ENCODE peak calls at places on chromosomes 1 and 21, in nine cellular contexts. B is small intestine, C is MM.1S, G is cardiac muscle cell, T is mammary epithelial cell, A is uterus, K is tibial nerve, P is dorsolateral prefrontal cortex, J is heart left ventricle. X is an unnamed sample.
A peak's percentile ranks its signal among the peaks of the same experiment; 100 is the strongest.

GRCh38 chr1:58905628-58906256 is 121.9 kb upstream of the JUN start:
- DNase-seq in P (no peak), K (no peak), G (no peak), J (no peak), T (peak; percentile 29), C (no peak), A (peak; percentile 33), B (no peak), X (no peak)

GRCh38 chr1:99674665-99675064 is 28.8 kb downstream of the PALMD start:
- DNase-seq in B (no peak), G (no peak), J (no peak), A (no peak), C (no peak), P (no peak), T (peak; percentile 86), K (no peak), X (no peak)

GRCh38 chr1:202858789-202859414 is 30.0 kb downstream of the RABIF start:
- DNase-seq in C (no peak), P (no peak), B (peak; percentile 20), G (peak; percentile 81), J (peak; percentile 72), A (peak; percentile 37), T (no peak), K (peak; percentile 22), X (no peak)

GRCh38 chr1:23628951-23629387 is 62.6 kb upstream of the RPL11 start:
- DNase-seq in K (no peak), A (no peak), G (no peak), J (no peak), T (no peak), C (no peak), B (no peak), P (no peak), X (no peak)

GRCh38 chr1:6603851-6604558 is 1.3 kb upstream of the KLHL21 start:
- DNase-seq in C (no peak), T (peak; percentile 42), A (peak; percentile 81), G (peak; percentile 93), P (no peak), J (peak; percentile 82), B (no peak), K (peak; percentile 57), X (no peak)

GRCh38 chr1:231750818-231751623 is 124.4 kb downstream of the DISC1 start:
- DNase-seq in K (no peak), P (no peak), C (peak; percentile 29), J (no peak), B (peak; percentile 1), T (no peak), G (no peak), A (no peak), X (no peak)

GRCh38 chr21:46060596-46061061 is 37.3 kb upstream of the COL6A2 start:
- DNase-seq in P (no peak), G (peak; percentile 99), T (peak; percentile 67), B (no peak), J (peak; percentile 82), K (peak; percentile 66), C (no peak), A (peak; percentile 93), X (no peak)

GRCh38 chr1:217224201-217224600 is 406.7 kb downstream of the GPATCH2 start:
- DNase-seq in A (no peak), G (no peak), J (no peak), P (no peak), K (no peak), T (no peak), C (no peak), B (no peak), X (no peak)

GRCh38 chr1:113940365-113941244 is 11.5 kb downstream of the HIPK1 start:
- DNase-seq in C (peak; percentile 76), A (no peak), K (no peak), G (no peak), J (no peak), P (no peak), B (no peak), T (no peak), X (no peak)

GRCh38 chr1:35706846-35707245 is 11.8 kb downstream of the C1orf216 start:
- DNase-seq in G (no peak), B (no peak), J (no peak), C (no peak), T (no peak), K (no peak), A (no peak), P (no peak), X (no peak)

GRCh38 chr1:35707253-35708178 is 11.2 kb downstream of the C1orf216 start:
- DNase-seq in T (no peak), C (peak; percentile 27), B (peak; percentile 63), J (peak; percentile 64), G (peak; percentile 13), A (no peak), P (peak; percentile 52), K (no peak), X (no peak)

GRCh38 chr1:35708179-35708891 is 10.3 kb downstream of the C1orf216 start:
- DNase-seq in G (peak; percentile 11), B (no peak), K (no peak), P (peak; percentile 60), A (no peak), J (no peak), T (no peak), C (no peak), X (no peak)

GRCh38 chr1:35702540-35702939 is 16.1 kb downstream of the C1orf216 start:
- DNase-seq in J (no peak), P (no peak), T (no peak), A (no peak), G (no peak), B (no peak), K (no peak), C (no peak), X (no peak)
- H3K27me3 ChIP-seq in J (peaks cover 14% of the 10 kb centered on the region), P (no peaks in the 10 kb centered on the region), T (peaks cover 15% of the 10 kb centered on the region), A (peaks cover 13% of the 10 kb centered on the region), G (peaks cover 64% of the 10 kb centered on the region), B (peaks cover 4% of the 10 kb centered on the region), K (no peaks in the 10 kb centered on the region), C (no peaks in the 10 kb centered on the region), X (peaks cover 34% of the 10 kb centered on the region)

GRCh38 chr1:241677171-241677570 is 25.1 kb downstream of the WDR64 start:
- DNase-seq in A (no peak), B (peak; percentile 13), C (peak; percentile 97), K (no peak), T (no peak), J (no peak), P (no peak), G (no peak), X (peak; percentile 85)
- H3K27ac ChIP-seq in A (no peak overlapping the region), B (peak overlapping the region; percentile 65), C (peak overlapping the region; percentile 77), K (no peak overlapping the region), T (no peak overlapping the region), J (no peak overlapping the region), P (no peak overlapping the region), G (no peak overlapping the region), X (peak overlapping the region; percentile 67)

GRCh38 chr1:41341756-41342562 is 19.3 kb upstream of the FOXO6 start:
- DNase-seq in K (no peak), P (peak; percentile 57), J (no peak), C (no peak), B (peak; percentile 81), A (no peak), T (no peak), G (peak; percentile 55), X (no peak)

GRCh38 chr1:41342774-41343355 is 18.4 kb upstream of the FOXO6 start:
- DNase-seq in T (no peak), C (no peak), B (no peak), J (no peak), A (peak; percentile 8), K (no peak), P (no peak), G (no peak), X (no peak)

GRCh38 chr1:41340655-41341364 is 20.4 kb upstream of the FOXO6 start:
- DNase-seq in G (no peak), C (no peak), T (no peak), A (no peak), P (no peak), K (no peak), B (no peak), J (no peak), X (no peak)

GRCh38 chr1:41341365-41341683 is 19.9 kb upstream of the FOXO6 start:
- DNase-seq in G (no peak), T (no peak), B (no peak), K (no peak), C (no peak), P (no peak), A (no peak), J (no peak), X (no peak)

DNA sequence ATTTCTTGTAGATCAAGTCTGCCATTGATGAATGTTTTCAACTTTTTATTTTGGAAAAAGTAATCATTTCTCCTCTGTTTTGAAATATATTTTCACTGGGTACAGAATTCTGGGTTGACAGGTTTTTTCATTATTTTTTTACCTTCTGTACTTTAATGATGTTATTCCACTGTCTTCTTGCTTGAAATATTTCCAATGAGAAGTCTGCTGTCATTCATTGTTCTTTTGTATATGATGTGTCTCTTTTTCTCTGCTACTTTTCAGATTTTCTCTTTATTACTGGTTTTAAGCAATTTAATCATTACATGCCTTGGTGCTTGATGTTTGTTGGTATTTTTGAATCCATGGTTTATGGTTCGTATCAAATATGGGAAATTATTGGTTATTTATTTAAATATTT is 22.4 kb upstream of the FOXO6 start:
- DNase-seq in J (no peak), T (no peak), P (no peak), C (no peak), B (no peak), K (no peak), G (no peak), A (no peak), X (no peak)
- H3K27me3 ChIP-seq in J (no peaks in the 10 kb centered on the region), T (peaks cover 2% of the 10 kb centered on the region), P (no peaks in the 10 kb centered on the region), C (no peaks in the 10 kb centered on the region), B (no peaks in the 10 kb centered on the region), K (no peaks in the 10 kb centered on the region), G (peaks cover 9% of the 10 kb centered on the region), A (no peaks in the 10 kb centered on the region), X (peaks cover 9% of the 10 kb centered on the region)

GRCh38 chr1:35499230-35499629 is 58.0 kb downstream of the KIAA0319L start:
- DNase-seq in C (no peak), A (no peak), T (no peak), G (no peak), J (no peak), K (no peak), B (no peak), P (no peak), X (no peak)
- H3K27ac ChIP-seq in C (no peak overlapping the region), A (no peak overlapping the region), T (no peak overlapping the region), G (no peak overlapping the region), J (no peak overlapping the region), K (no peak overlapping the region), B (peak overlapping the region; percentile 29), P (peak overlapping the region; percentile 63), X (peak overlapping the region; percentile 43)

GRCh38 chr1:115867216-115867615 is 26.3 kb upstream of the NHLH2 start:
- DNase-seq in C (no peak), B (no peak), A (no peak), J (no peak), G (no peak), T (peak; percentile 72), K (no peak), P (no peak), X (no peak)
- H3K27me3 ChIP-seq in C (no peaks in the 10 kb centered on the region), B (no peaks in the 10 kb centered on the region), A (no peaks in the 10 kb centered on the region), J (no peaks in the 10 kb centered on the region), G (peaks cover 16% of the 10 kb centered on the region), T (no peaks in the 10 kb centered on the region), K (no peaks in the 10 kb centered on the region), P (no peaks in the 10 kb centered on the region), X (peaks cover 6% of the 10 kb centered on the region)

DNA sequence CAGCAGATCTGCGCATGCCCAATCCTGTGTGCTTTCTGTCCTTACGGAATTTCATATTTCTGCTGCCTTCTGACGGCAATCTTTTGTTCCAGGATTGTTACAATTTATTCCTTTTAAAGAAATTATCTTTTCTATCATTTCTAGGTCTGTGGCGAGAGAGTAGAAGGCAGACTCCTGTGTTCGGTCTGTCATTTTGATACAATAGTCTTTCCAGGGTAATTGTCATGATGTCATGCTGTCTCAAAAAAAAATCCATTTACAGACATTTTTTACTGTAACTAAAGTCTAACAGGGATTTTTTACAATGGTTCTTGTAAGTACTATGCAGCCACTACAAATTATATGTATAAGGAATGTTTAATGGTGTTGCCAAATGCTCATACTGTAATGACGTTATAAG is 9.0 kb upstream of the KRTAP7-1 start:
- DNase-seq in B (no peak), P (no peak), T (no peak), K (no peak), G (no peak), C (no peak), J (no peak), A (no peak), X (no peak)
- H3K27ac ChIP-seq in B (no peak overlapping the region), P (no peak overlapping the region), T (no peak overlapping the region), K (no peak overlapping the region), G (no peak overlapping the region), C (no peak overlapping the region), J (no peak overlapping the region), A (no peak overlapping the region), X (no peak overlapping the region)

X was measured in CD4-positive, CD25-positive, alpha-beta regulatory T cell.